ENCODE peak calls at places on chromosomes 12 and 14, in ten cellular contexts. S is nucleus accumbens; T is smooth muscle cell of the brain vasculature; I is NCI-H1105 treated with DMSO at 0.1 percent for 48 hours; F is activated naive CD4-positive, alpha-beta T cell treated with Interleukin-2 at 50 U/mL for 16 hours; O is BE2C; D is colonic mucosa; K is KG1; R is NCI-H1417 treated with DMSO at 0.1 percent for 48 hours; A is nephron progenitor cell. M is an unnamed sample.

GRCh38 chr14:21985081-21985480 is 311.5 kb upstream of the OR4E1 start:
- DNase-seq in O (no peak), S (no peak), D (no peak), F (no peak), T (no peak), A (no peak), K (no peak), I (no peak), R (no peak), M (no peak)

GRCh38 chr12:5633102-5633501 is 201.2 kb downstream of the NTF3 start:
- DNase-seq in A (no peak), K (no peak), F (no peak), O (no peak), S (no peak), T (no peak), D (no peak), R (no peak), I (no peak), M (no peak)

GRCh38 chr12:127324681-127325080 is 942.3 kb upstream of the TMEM132C start:
- DNase-seq in F (no peak), S (no peak), I (no peak), R (no peak), K (no peak), O (no peak), D (no peak), T (no peak), A (no peak), M (no peak)

GRCh38 chr12:52670961-52671360 is 9.2 kb downstream of the KRT1 start:
- DNase-seq in T (no peak), S (no peak), K (no peak), O (no peak), F (no peak), R (no peak), I (no peak), A (no peak), D (no peak), M (no peak)

GRCh38 chr14:104732355-104732804 is 8.4 kb downstream of the ADSS1 start:
- DNase-seq in O (no peak), D (peak), R (no peak), T (no peak), K (no peak), S (no peak), F (no peak), I (no peak), A (no peak), M (peak)

GRCh38 chr12:3137268-3137761 is 60.1 kb downstream of the TSPAN9 start:
- DNase-seq in R (no peak), K (no peak), F (no peak), I (no peak), S (no peak), A (peak), T (no peak), D (no peak), O (peak), M (no peak)

GRCh38 chr12:5587701-5588100 is 155.8 kb downstream of the NTF3 start:
- DNase-seq in D (no peak), I (no peak), O (no peak), F (no peak), T (no peak), K (no peak), S (no peak), A (peak), R (no peak), M (no peak)

GRCh38 chr14:73785834-73786631 is 65.6 kb upstream of the PTGR2 start:
- DNase-seq in K (peak), S (peak), A (peak), D (peak), O (peak), F (peak), I (no peak), R (no peak), T (no peak), M (peak)

GRCh38 chr14:92687681-92688433 is 60.6 kb downstream of the LGMN start:
- DNase-seq in T (no peak), D (no peak), O (peak), I (peak), F (no peak), R (peak), S (no peak), K (no peak), A (peak), M (peak)

GRCh38 chr14:77663289-77663688 is 44.5 kb downstream of the ALKBH1 start:
- DNase-seq in S (no peak), D (no peak), A (no peak), K (no peak), O (no peak), F (no peak), R (no peak), I (no peak), T (no peak), M (no peak)

GRCh38 chr12:48203192-48203591 is at the start of gene OR10AD1:
- DNase-seq in K (no peak), F (no peak), O (no peak), S (no peak), T (no peak), R (no peak), A (no peak), I (no peak), D (no peak), M (no peak)

GRCh38 chr14:96205059-96205993 is 687 bp downstream of the BDKRB2 start:
- DNase-seq in F (no peak), S (no peak), T (no peak), R (no peak), I (no peak), K (no peak), O (no peak), D (peak), A (no peak), M (no peak)

GRCh38 chr14:103684871-103685270 is 30.4 kb downstream of the XRCC3 start:
- DNase-seq in I (no peak), S (no peak), K (no peak), R (no peak), O (no peak), A (no peak), F (no peak), T (no peak), D (no peak), M (no peak)

GRCh38 chr12:5171701-5172100 is 128.0 kb downstream of the KCNA5 start:
- DNase-seq in R (no peak), S (no peak), I (peak), D (peak), T (peak), K (no peak), A (peak), F (no peak), O (peak), M (no peak)

GRCh38 chr14:36976571-36977023 is 195.8 kb downstream of the SLC25A21 start:
- DNase-seq in T (no peak), D (no peak), R (no peak), A (no peak), I (no peak), K (no peak), O (no peak), S (no peak), F (no peak), M (peak)

GRCh38 chr12:64682572-64683277 is 72.4 kb downstream of the RASSF3 start:
- DNase-seq in I (no peak), K (no peak), F (no peak), S (no peak), T (peak), O (peak), D (no peak), R (peak), A (no peak), M (no peak)

GRCh38 chr14:25111061-25111601 is 61.2 kb upstream of the STXBP6 start:
- DNase-seq in I (no peak), D (no peak), F (no peak), K (no peak), S (no peak), T (peak), O (no peak), R (no peak), A (no peak), M (peak)

GRCh38 chr12:30707628-30708342 is 12.1 kb upstream of the IPO8 start:
- DNase-seq in R (no peak), F (no peak), A (no peak), I (no peak), K (no peak), D (no peak), O (no peak), T (no peak), S (peak), M (no peak)

GRCh38 chr12:79555006-79555925 is 135.5 kb downstream of the PAWR start:
- DNase-seq in F (no peak), R (no peak), A (no peak), I (peak), K (no peak), S (no peak), T (no peak), D (no peak), O (no peak), M (no peak)

GRCh38 chr14:44795725-44796124 is 166.0 kb downstream of the KLHL28 start:
- DNase-seq in I (no peak), R (no peak), K (no peak), F (no peak), D (no peak), A (no peak), T (no peak), S (no peak), O (no peak), M (no peak)

GRCh38 chr14:94780536-94781404 is 10.9 kb upstream of the GSC start:
- DNase-seq in K (no peak), O (no peak), R (no peak), T (no peak), A (no peak), S (no peak), F (no peak), I (no peak), D (no peak), M (no peak)

GRCh38 chr12:58372298-58372697 is 430.9 kb downstream of the ATP23 start:
- DNase-seq in K (no peak), A (no peak), D (no peak), I (no peak), O (no peak), S (no peak), R (no peak), T (no peak), F (no peak), M (no peak)

GRCh38 chr14:95355422-95355821 is 35.7 kb upstream of the CLMN start:
- DNase-seq in F (no peak), A (no peak), T (no peak), D (no peak), I (no peak), R (no peak), S (no peak), K (no peak), O (no peak), M (no peak)

GRCh38 chr12:68199127-68199526 is 26.5 kb downstream of the IL26 start:
- DNase-seq in D (no peak), F (no peak), R (no peak), A (no peak), K (no peak), T (no peak), S (no peak), I (no peak), O (no peak), M (no peak)

GRCh38 chr12:55931317-55931779 is 386 bp downstream of the DGKA start:
- DNase-seq in R (no peak), K (no peak), A (no peak), S (no peak), I (no peak), D (peak), T (no peak), F (no peak), O (no peak), M (no peak)

GRCh38 chr14:97709552-97709951 is 912.4 kb downstream of the VRK1 start:
- DNase-seq in I (no peak), R (no peak), F (peak), O (no peak), T (no peak), K (no peak), A (no peak), S (no peak), D (no peak), M (no peak)

GRCh38 chr14:83828406-83828805 is 1701.5 kb upstream of the FLRT2 start:
- DNase-seq in F (no peak), A (no peak), S (no peak), T (no peak), R (no peak), I (no peak), O (no peak), D (no peak), K (no peak), M (no peak)

GRCh38 chr12:46915082-46915481 is 89.3 kb upstream of the SLC38A4 start:
- DNase-seq in K (no peak), D (peak), O (no peak), A (no peak), F (no peak), I (no peak), T (peak), R (no peak), S (no peak), M (no peak)

GRCh38 chr12:95169368-95169767 is 47.9 kb downstream of the FGD6 start:
- DNase-seq in I (no peak), F (no peak), O (no peak), K (no peak), A (no peak), T (peak), S (no peak), D (peak), R (no peak), M (peak)

GRCh38 chr12:20493924-20494323 is 125.6 kb downstream of the PDE3A start:
- DNase-seq in K (no peak), I (no peak), F (no peak), O (no peak), T (no peak), S (no peak), D (no peak), R (no peak), A (no peak), M (no peak)

GRCh38 chr12:54479421-54479820 is 6.0 kb upstream of the GTSF1 start:
- DNase-seq in K (no peak), S (no peak), I (no peak), R (no peak), O (no peak), A (no peak), T (no peak), D (no peak), F (no peak), M (no peak)

GRCh38 chr12:16330554-16330953 is 16.9 kb upstream of the MGST1 start:
- DNase-seq in I (peak), O (no peak), F (no peak), R (peak), D (no peak), K (no peak), T (no peak), A (no peak), S (no peak), M (no peak)

GRCh38 chr12:116712458-116713303 is 25.2 kb downstream of the SPRING1 start:
- DNase-seq in S (no peak), K (no peak), O (peak), T (no peak), D (no peak), R (no peak), I (no peak), F (no peak), A (no peak), M (no peak)

GRCh38 chr12:68317047-68317667 is 15.0 kb downstream of the MDM1 start:
- DNase-seq in R (no peak), D (peak), F (peak), I (peak), O (peak), A (peak), T (peak), K (peak), S (no peak), M (no peak)

GRCh38 chr14:66539034-66539433 is 31.1 kb downstream of the GPHN start:
- DNase-seq in F (no peak), S (no peak), K (no peak), O (no peak), D (no peak), R (no peak), T (no peak), I (no peak), A (no peak), M (no peak)

M was measured in stomach.